ENCODE peak calls at places on chromosomes 4 and X, in eight cellular contexts. B is AG08396, Z is ovary, N is Ammon's horn, L is progenitor cell of endocrine pancreas, K is NCI-H1436, H is GM13976, C is brain microvascular endothelial cell. Q is an unnamed sample.

GRCh38 chr4:21769404-21770147 is 179.0 kb downstream of the KCNIP4 start:
- DNase-seq in B (peak), Z (no peak), N (no peak), L (no peak), K (no peak), H (no peak), C (peak), Q (no peak)

GRCh38 chr4:67632492-67632891 is 68.5 kb downstream of the UBA6 start:
- DNase-seq in B (no peak), Z (no peak), N (no peak), L (no peak), K (no peak), H (no peak), C (no peak), Q (no peak)

GRCh38 chr4:87559090-87559837 is 30.1 kb upstream of the SPARCL1 start:
- DNase-seq in B (no peak), Z (no peak), N (no peak), L (no peak), K (peak), H (no peak), C (no peak), Q (no peak)

GRCh38 chrX:33252306-33252825 is 41.0 kb upstream of the DMD start:
- DNase-seq in B (no peak), Z (no peak), N (no peak), L (no peak), K (no peak), H (no peak), C (peak), Q (no peak)

GRCh38 chr4:99664703-99665102 is 7.1 kb upstream of the C4orf54 start:
- DNase-seq in B (no peak), Z (no peak), N (no peak), L (no peak), K (no peak), H (no peak), C (no peak), Q (no peak)

GRCh38 chrX:115978068-115978467 is 192.5 kb upstream of the AGTR2 start:
- DNase-seq in B (no peak), Z (no peak), N (no peak), L (no peak), K (no peak), H (no peak), C (no peak), Q (no peak)

GRCh38 chrX:13659057-13659456 is 6.1 kb downstream of the TCEANC start:
- DNase-seq in B (no peak), Z (no peak), N (no peak), L (no peak), K (no peak), H (no peak), C (peak), Q (no peak)

GRCh38 chr4:44446801-44447562 is 1.6 kb downstream of the KCTD8 start:
- DNase-seq in B (no peak), Z (peak), N (no peak), L (peak), K (no peak), H (peak), C (no peak), Q (no peak)

GRCh38 chr4:119106036-119107000 is 29.3 kb upstream of the MYOZ2 start:
- DNase-seq in B (no peak), Z (no peak), N (no peak), L (no peak), K (no peak), H (no peak), C (no peak), Q (no peak)

GRCh38 chrX:117376460-117376859 is 740.1 kb downstream of the KLHL13 start:
- DNase-seq in B (no peak), Z (no peak), N (no peak), L (no peak), K (no peak), H (no peak), C (no peak), Q (no peak)

GRCh38 chr4:25712611-25713010 is 57.0 kb downstream of the SLC34A2 start:
- DNase-seq in B (no peak), Z (no peak), N (no peak), L (no peak), K (no peak), H (no peak), C (no peak), Q (no peak)

GRCh38 chrX:44433556-44433955 is 90.1 kb upstream of the EFHC2 start:
- DNase-seq in B (no peak), Z (no peak), N (no peak), L (no peak), K (no peak), H (no peak), C (no peak), Q (no peak)

GRCh38 chrX:40320819-40321218 is 223.1 kb upstream of the BCOR start:
- DNase-seq in B (no peak), Z (no peak), N (no peak), L (no peak), K (no peak), H (no peak), C (no peak), Q (no peak)

GRCh38 chr4:48018112-48018511 is 1.5 kb downstream of the NIPAL1 start:
- DNase-seq in B (no peak), Z (no peak), N (no peak), L (no peak), K (no peak), H (no peak), C (no peak), Q (no peak)

Q was measured in uterus.